ENCODE peak calls at places on chromosome 19, in ten cellular contexts. S, M, I, O, C, Y, X, U, T and H are unnamed samples.

GRCh38 chr19:10316229-10317044 is 622 bp upstream of the FDX2 start:
- DNase-seq in M (no peak), O (no peak), U (no peak), C (no peak), I (no peak), S (no peak), X (no peak), Y (no peak), T (no peak), H (no peak)

GRCh38 chr19:1746401-1747284 is 6.7 kb upstream of the ONECUT3 start:
- DNase-seq in M (peak), U (peak), I (peak), O (peak), T (no peak), S (peak), Y (no peak), X (no peak), C (peak), H (no peak)

GRCh38 chr19:45495178-45495577 is 1.7 kb downstream of the RTN2 start:
- DNase-seq in O (no peak), X (no peak), M (no peak), U (no peak), Y (no peak), T (no peak), C (no peak), I (no peak), S (no peak), H (no peak)

GRCh38 chr19:11238041-11238440 is 1.4 kb upstream of the ANGPTL8 start:
- DNase-seq in S (no peak), C (no peak), I (no peak), Y (no peak), U (no peak), T (no peak), M (no peak), X (no peak), O (no peak), H (no peak)

GRCh38 chr19:27770095-27770494 is 1442.9 kb downstream of the UQCRFS1 start:
- DNase-seq in Y (no peak), U (no peak), X (no peak), T (no peak), M (no peak), S (no peak), O (no peak), C (no peak), I (no peak), H (no peak)

GRCh38 chr19:850979-851335 is 1.1 kb upstream of the ELANE start:
- DNase-seq in T (no peak), O (no peak), X (no peak), C (no peak), I (no peak), S (no peak), U (no peak), Y (no peak), M (no peak), H (no peak)

GRCh38 chr19:40596608-40597328 is 4.4 kb upstream of the LTBP4 start:
- DNase-seq in C (peak), M (peak), Y (no peak), T (peak), S (no peak), U (peak), I (peak), X (no peak), O (peak), H (no peak)

GRCh38 chr19:41753159-41753558 is 2.2 kb upstream of the CEACAM6 start:
- DNase-seq in O (peak), Y (peak), C (peak), I (peak), M (peak), T (peak), U (peak), S (peak), X (peak), H (peak)

GRCh38 chr19:35328851-35329285 is at the start of gene CD22:
- DNase-seq in O (no peak), U (no peak), C (no peak), Y (no peak), X (no peak), T (no peak), I (no peak), M (no peak), S (peak), H (no peak)

GRCh38 chr19:38152461-38153379 is 71.3 kb downstream of the DPF1 start:
- DNase-seq in C (peak), X (no peak), I (peak), O (no peak), T (no peak), Y (no peak), U (no peak), S (no peak), M (no peak), H (no peak)

GRCh38 chr19:16338470-16339360 is 14.1 kb downstream of the KLF2 start:
- DNase-seq in Y (no peak), O (no peak), X (no peak), M (peak), T (peak), S (no peak), I (peak), C (no peak), U (peak), H (peak)

GRCh38 chr19:46494115-46494935 is 1.3 kb downstream of the PNMA8B start:
- DNase-seq in T (no peak), C (no peak), I (no peak), X (no peak), Y (no peak), S (no peak), O (no peak), M (no peak), U (no peak), H (no peak)

GRCh38 chr19:51687791-51688664 is 5.1 kb upstream of the SPACA6 start:
- DNase-seq in X (peak), C (no peak), Y (no peak), T (peak), U (peak), I (peak), M (peak), S (no peak), O (peak), H (no peak)

GRCh38 chr19:23440207-23440606 is 44.9 kb upstream of the ZNF91 start:
- DNase-seq in S (peak), M (no peak), X (no peak), Y (no peak), C (no peak), U (no peak), I (no peak), O (peak), T (no peak), H (no peak)

GRCh38 chr19:46466536-46467199 is 4.7 kb downstream of the PNMA8A start:
- DNase-seq in C (no peak), Y (no peak), O (no peak), S (peak), T (peak), M (peak), X (no peak), I (peak), U (peak), H (peak)

GRCh38 chr19:12085074-12085818 is 20.7 kb downstream of the ZNF844 start:
- DNase-seq in I (no peak), M (no peak), Y (no peak), X (no peak), T (no peak), U (no peak), O (no peak), S (no peak), C (no peak), H (no peak)

GRCh38 chr19:16628984-16629691 is 1.1 kb upstream of the MED26 start:
- DNase-seq in Y (peak), C (peak), O (peak), U (peak), T (peak), X (no peak), M (no peak), I (no peak), S (peak), H (no peak)

GRCh38 chr19:4322942-4323665 is 15.5 kb downstream of the STAP2 start:
- DNase-seq in S (no peak), Y (no peak), X (no peak), I (peak), M (no peak), O (no peak), U (no peak), C (no peak), T (no peak), H (no peak)

GRCh38 chr19:39112338-39112890 is 13.2 kb upstream of the PAK4 start:
- DNase-seq in X (no peak), O (no peak), C (no peak), Y (no peak), U (no peak), T (peak), I (peak), S (no peak), M (no peak), H (no peak)

GRCh38 chr19:35513231-35513974 is at the start of gene DMKN:
- DNase-seq in Y (no peak), S (no peak), T (no peak), U (peak), C (no peak), I (peak), O (no peak), X (no peak), M (no peak), H (no peak)

GRCh38 chr19:21922276-21922675 is 86.3 kb upstream of the ZNF43 start:
- DNase-seq in U (no peak), S (no peak), C (no peak), T (no peak), I (no peak), X (no peak), O (no peak), M (no peak), Y (no peak), H (no peak)

GRCh38 chr19:19460761-19461265 is 54.5 kb downstream of the TSSK6 start:
- DNase-seq in U (no peak), C (peak), O (no peak), I (no peak), X (no peak), M (peak), S (no peak), T (peak), Y (peak), H (no peak)

GRCh38 chr19:38383743-38384142 is 4.1 kb downstream of the GGN start:
- DNase-seq in S (no peak), Y (no peak), C (no peak), U (no peak), T (no peak), O (no peak), I (no peak), M (no peak), X (no peak), H (no peak)

GRCh38 chr19:38538793-38539528 is 78.8 kb downstream of the MAP4K1 start:
- DNase-seq in M (no peak), I (peak), X (no peak), S (no peak), T (no peak), O (no peak), Y (no peak), C (no peak), U (no peak), H (no peak)